ENCODE peak calls at places on chromosome 14, in seven cellular contexts. A is HCT116, L is GM23338, U is PC-3, M is PC-9, D is SK-N-SH, E is MM.1S. K is an unnamed sample.
A peak's percentile ranks its signal among the peaks of the same experiment; 100 is the strongest.

GRCh38 chr14:105473677-105474477 is 744 bp upstream of the CRIP2 start:
- DNase-seq in U (peak; percentile 89), L (peak; percentile 96), M (peak; percentile 90), A (peak; percentile 66), D (peak; percentile 85), E (no peak), K (peak; percentile 94)

GRCh38 chr14:95518045-95518751 is 1.7 kb upstream of the SYNE3 start:
- DNase-seq in M (no peak), D (no peak), U (no peak), A (no peak), L (no peak), E (peak; percentile 61), K (no peak)

GRCh38 chr14:93811611-93812010 is 23.3 kb upstream of the PRIMA1 start:
- DNase-seq in A (no peak), M (no peak), L (no peak), U (no peak), E (no peak), D (no peak), K (no peak)

GRCh38 chr14:40417777-40418401 is 985.7 kb upstream of the FBXO33 start:
- DNase-seq in A (peak; percentile 29), L (peak; percentile 82), D (peak; percentile 13), M (peak; percentile 32), U (peak; percentile 71), E (peak; percentile 34), K (peak; percentile 68)

GRCh38 chr14:31206536-31207286 is 882 bp downstream of the HECTD1 start:
- DNase-seq in D (peak; percentile 66), E (peak; percentile 64), L (peak; percentile 59), M (peak; percentile 20), A (no peak), U (peak; percentile 16), K (peak; percentile 40)

GRCh38 chr14:100529561-100530031 is 57.6 kb downstream of the BEGAIN start:
- DNase-seq in M (no peak), E (no peak), D (no peak), A (no peak), L (no peak), U (no peak), K (peak; percentile 2)

GRCh38 chr14:33457021-33457420 is 493.9 kb downstream of the EGLN3 start:
- DNase-seq in M (no peak), E (no peak), U (peak; percentile 54), A (no peak), L (no peak), D (no peak), K (no peak)

GRCh38 chr14:53127151-53127550 is 26.0 kb downstream of the DDHD1 start:
- DNase-seq in A (no peak), E (no peak), D (no peak), U (no peak), M (no peak), L (no peak), K (no peak)

GRCh38 chr14:31843361-31844091 is 233.6 kb upstream of the ARHGAP5 start:
- DNase-seq in M (no peak), D (no peak), U (no peak), A (no peak), L (no peak), E (no peak), K (no peak)

GRCh38 chr14:93113678-93114067 is 2.1 kb downstream of the ITPK1 start:
- DNase-seq in D (no peak), L (peak; percentile 48), U (no peak), E (no peak), A (no peak), M (no peak), K (peak; percentile 11)

GRCh38 chr14:40113671-40114070 is 681.4 kb upstream of the FBXO33 start:
- DNase-seq in D (no peak), L (no peak), U (no peak), E (no peak), A (no peak), M (no peak), K (no peak)

GRCh38 chr14:100782516-100783320 is 43.2 kb upstream of the MEG3 start:
- DNase-seq in M (no peak), D (peak; percentile 93), U (no peak), E (no peak), L (no peak), A (no peak), K (no peak)

GRCh38 chr14:104532191-104532555 is 47.4 kb upstream of the C14orf180 start:
- DNase-seq in U (peak; percentile 78), E (no peak), A (no peak), M (no peak), L (no peak), D (no peak), K (no peak)

GRCh38 chr14:31270196-31270772 is 62.7 kb upstream of the HECTD1 start:
- DNase-seq in U (no peak), L (peak; percentile 65), E (peak; percentile 10), D (no peak), M (no peak), A (no peak), K (peak; percentile 33)

GRCh38 chr14:103916636-103917262 is 11.5 kb upstream of the TDRD9 start:
- DNase-seq in L (no peak), E (no peak), A (no peak), M (no peak), D (no peak), U (no peak), K (no peak)

GRCh38 chr14:32940066-32940651 is 1.5 kb downstream of the NPAS3 start:
- DNase-seq in L (peak; percentile 14), A (no peak), D (no peak), U (peak; percentile 55), E (no peak), M (no peak), K (no peak)

GRCh38 chr14:93304771-93305170 is 28.1 kb downstream of the BTBD7 start:
- DNase-seq in A (no peak), D (no peak), L (no peak), M (no peak), E (no peak), U (no peak), K (peak; percentile 23)

GRCh38 chr14:49134940-49135339 is 451.2 kb downstream of the RPS29 start:
- DNase-seq in M (no peak), U (peak; percentile 15), D (peak; percentile 30), E (no peak), A (peak; percentile 0), L (peak; percentile 63), K (no peak)

GRCh38 chr14:34678306-34678705 is 36.1 kb downstream of the CFL2 start:
- DNase-seq in L (no peak), A (no peak), M (no peak), D (no peak), E (no peak), U (no peak), K (no peak)

GRCh38 chr14:29282169-29282568 is 515.6 kb downstream of the FOXG1 start:
- DNase-seq in A (no peak), L (no peak), D (no peak), M (no peak), U (peak; percentile 2), E (no peak), K (no peak)

GRCh38 chr14:41144370-41144769 is 462.3 kb upstream of the LRFN5 start:
- DNase-seq in U (peak; percentile 84), L (no peak), D (no peak), M (peak; percentile 85), A (no peak), E (no peak), K (no peak)

GRCh38 chr14:90374813-90375212 is 22.0 kb upstream of the CALM1 start:
- DNase-seq in M (no peak), L (no peak), A (no peak), E (no peak), U (no peak), D (no peak), K (no peak)

GRCh38 chr14:90373887-90374286 is 22.9 kb upstream of the CALM1 start:
- DNase-seq in L (no peak), D (peak; percentile 19), U (peak; percentile 67), A (no peak), E (no peak), M (no peak), K (peak; percentile 47)

DNA sequence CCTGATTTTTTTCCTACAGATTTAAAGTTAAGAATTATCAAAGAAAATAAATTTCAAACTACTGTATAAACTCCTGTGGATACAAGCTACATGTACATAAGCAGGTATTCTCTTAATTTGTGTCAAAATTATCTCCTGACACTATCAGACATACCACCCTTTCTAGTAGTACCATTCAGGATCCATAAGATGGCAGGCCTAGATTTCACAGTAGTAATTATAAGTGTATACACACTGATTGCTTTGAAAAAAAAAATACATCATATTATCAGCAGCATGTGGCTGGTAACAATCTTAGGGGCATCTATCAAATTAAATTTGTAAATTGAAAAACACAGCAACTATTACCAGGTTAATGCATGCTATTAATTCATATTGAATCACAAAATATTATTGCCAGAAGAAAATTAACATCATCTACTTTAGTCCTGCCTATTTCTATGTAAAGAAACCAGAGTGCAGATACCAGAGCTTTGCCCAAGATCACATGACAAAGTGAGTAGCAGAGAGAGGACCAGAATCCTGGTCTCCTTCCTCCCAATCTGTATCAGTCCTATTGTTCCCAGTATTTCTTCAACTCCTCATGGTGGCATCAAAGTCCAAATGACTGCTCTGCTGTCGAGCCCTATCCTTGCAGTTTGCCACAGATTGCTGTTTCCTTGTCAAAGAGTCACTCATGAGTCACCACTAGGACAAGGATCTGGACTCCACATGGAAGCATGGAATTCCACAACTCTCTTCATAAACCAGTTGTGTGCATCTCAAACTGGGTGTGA is 27.7 kb upstream of the CALM1 start:
- DNase-seq in A (peak; percentile 36), E (no peak), L (no peak), U (peak; percentile 66), M (no peak), D (peak; percentile 34), K (peak; percentile 67)
- TF ChIP-seq CTCF in A (peak; percentile 30), E (no peak), L (peak; percentile 1), U (peak; percentile 46), M (no peak), D (peak; percentile 27), K (no peak)

GRCh38 chr14:21068521-21069387 is 1.4 kb upstream of the ARHGEF40 start:
- DNase-seq in U (peak; percentile 61), D (peak; percentile 67), L (peak; percentile 88), A (peak; percentile 36), E (peak; percentile 36), M (peak; percentile 44), K (peak; percentile 80)
- H3K27me3 ChIP-seq in U (peaks cover 60% of the 10 kb centered on the region), D (no peaks in the 10 kb centered on the region), L (peaks cover 27% of the 10 kb centered on the region), A (peaks cover 4% of the 10 kb centered on the region), E (peaks cover 11% of the 10 kb centered on the region), M (no peaks in the 10 kb centered on the region), K (no peaks in the 10 kb centered on the region)

DNA sequence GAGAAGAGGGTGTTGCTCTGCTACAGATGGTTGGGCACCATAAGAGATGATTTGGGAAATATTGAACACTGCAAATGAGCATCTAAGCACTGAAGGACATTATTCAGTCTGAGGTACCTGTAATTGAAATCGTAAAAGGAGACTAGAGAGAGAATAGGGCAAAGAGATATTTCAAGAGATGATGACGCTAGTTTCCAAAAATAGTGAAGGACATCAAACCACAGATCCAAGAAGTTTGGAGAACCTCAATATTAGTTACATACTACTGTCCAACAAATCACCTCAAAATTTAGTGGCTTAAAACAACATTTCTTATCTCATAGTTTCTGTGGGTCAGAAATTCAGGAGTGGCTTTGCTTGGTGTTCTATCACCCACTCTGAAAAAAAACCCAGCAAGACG is 4.5 kb upstream of the MBIP start:
- DNase-seq in E (no peak), U (no peak), D (no peak), L (no peak), M (no peak), A (no peak), K (no peak)
- H3K9me2 ChIP-seq in E (no peaks in the 10 kb centered on the region), U (no peaks in the 10 kb centered on the region), D (no peaks in the 10 kb centered on the region), L (no peaks in the 10 kb centered on the region), M (no peaks in the 10 kb centered on the region), A (no peaks in the 10 kb centered on the region), K (no peaks in the 10 kb centered on the region)

DNA sequence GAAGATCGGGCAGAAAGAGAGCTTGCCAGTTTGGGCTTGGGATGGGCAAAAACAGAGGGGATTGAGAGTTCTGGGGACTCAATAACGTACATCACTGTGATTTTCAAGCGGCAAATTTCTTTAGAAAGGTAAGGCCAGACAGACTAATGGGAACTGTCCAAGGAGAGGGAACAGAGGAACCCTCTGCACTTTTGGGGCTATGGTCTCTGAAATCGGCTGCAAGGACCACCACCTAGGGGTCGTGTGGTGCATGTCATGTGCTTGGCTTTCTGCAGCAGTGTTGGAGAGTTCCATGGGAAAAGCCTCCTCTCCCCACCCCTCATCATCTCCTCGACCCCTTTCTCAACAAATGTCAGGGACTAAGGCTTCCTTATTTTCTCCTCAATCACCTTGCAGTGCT is 79.6 kb downstream of the PPM1A start:
- DNase-seq in M (no peak), D (peak; percentile 38), U (no peak), A (no peak), L (peak; percentile 75), E (no peak), K (no peak)
- TF ChIP-seq CTCF in M (no peak), D (no peak), U (no peak), A (no peak), L (peak; percentile 83), E (no peak), K (no peak)